ENCODE peak calls at places on chromosomes 3 and 15, in eight cellular contexts. L is HCT116, P is upper lobe of left lung, D is heart left ventricle, H is right lobe of liver, R is gastrocnemius medialis, J is IMR-90, C is body of pancreas. A is an unnamed sample.

GRCh38 chr3:189349772-189350171 is 178.0 kb downstream of the TPRG1 start:
- ATAC-seq in R (no peak), H (no peak), P (no peak), D (no peak), J (no peak), C (no peak), L (no peak), A (no peak)

GRCh38 chr15:100570735-100571363 is 31.1 kb downstream of the LINS1 start:
- ATAC-seq in H (no peak), J (no peak), P (no peak), C (no peak), R (no peak), L (no peak), D (no peak), A (no peak)

GRCh38 chr15:64623347-64624024 is 151.9 kb downstream of the RBPMS2 start:
- ATAC-seq in H (no peak), D (no peak), R (no peak), L (no peak), J (no peak), C (no peak), P (no peak), A (no peak)

GRCh38 chr15:41116116-41116871 is at the start of gene INO80:
- ATAC-seq in H (peak; percentile 93), D (peak; percentile 96), P (peak; percentile 98), J (peak; percentile 93), R (peak; percentile 93), C (peak; percentile 96), L (peak; percentile 84), A (peak; percentile 95)

GRCh38 chr3:2303567-2303966 is 204.9 kb downstream of the CNTN4 start:
- ATAC-seq in C (no peak), D (peak; percentile 33), P (no peak), J (no peak), H (no peak), L (no peak), R (no peak), A (no peak)

GRCh38 chr3:108305484-108306172 is 9.3 kb downstream of the HHLA2 start:
- ATAC-seq in D (peak; percentile 70), R (peak; percentile 44), H (peak; percentile 97), L (peak; percentile 97), P (peak; percentile 78), C (peak; percentile 97), J (no peak), A (no peak)

GRCh38 chr15:77538011-77538410 is 94.7 kb downstream of the LINGO1 start:
- ATAC-seq in J (no peak), D (no peak), R (no peak), H (no peak), P (no peak), C (no peak), L (no peak), A (no peak)

GRCh38 chr3:45267097-45267496 is 41.0 kb upstream of the TMEM158 start:
- ATAC-seq in L (no peak), J (no peak), P (no peak), R (no peak), H (no peak), D (no peak), C (no peak), A (no peak)

GRCh38 chr3:170128977-170129431 is 52.5 kb downstream of the PHC3 start:
- ATAC-seq in D (peak; percentile 58), P (no peak), H (peak; percentile 44), L (peak; percentile 52), C (no peak), R (no peak), J (peak; percentile 75), A (no peak)

GRCh38 chr3:28267984-28268849 is 26.8 kb downstream of the CMC1 start:
- ATAC-seq in D (peak; percentile 59), C (peak; percentile 60), J (no peak), P (no peak), R (peak; percentile 80), L (peak; percentile 65), H (peak; percentile 93), A (no peak)

GRCh38 chr3:127452321-127452821 is 138.2 kb downstream of the TPRA1 start:
- ATAC-seq in D (no peak), P (no peak), J (no peak), C (no peak), R (no peak), H (no peak), L (no peak), A (no peak)

GRCh38 chr15:82414536-82415191 is 15.0 kb upstream of the GOLGA6L9 start:
- ATAC-seq in R (no peak), L (no peak), H (peak; percentile 93), J (peak; percentile 83), C (peak; percentile 89), D (no peak), P (no peak), A (no peak)

GRCh38 chr15:75008249-75009017 is 13.1 kb downstream of the SCAMP5 start:
- ATAC-seq in R (no peak), D (no peak), C (no peak), J (no peak), H (no peak), P (no peak), L (no peak), A (no peak)

GRCh38 chr3:190615607-190616006 is 101.7 kb downstream of the IL1RAP start:
- ATAC-seq in H (peak; percentile 20), L (no peak), D (no peak), P (no peak), J (no peak), C (no peak), R (no peak), A (no peak)
- H3K27ac ChIP-seq in H (peak overlapping the region; percentile 46), L (no peak overlapping the region), D (no peak overlapping the region), P (no peak overlapping the region), J (no peak overlapping the region), C (no peak overlapping the region), R (no peak overlapping the region), A (no peak overlapping the region)

GRCh38 chr15:56758770-56759449 is 25.6 kb upstream of the ZNF280D start:
- ATAC-seq in H (no peak), R (no peak), D (no peak), P (no peak), C (no peak), J (peak; percentile 87), L (no peak), A (no peak)
- TF ChIP-seq POLR2A in H (no peak), R (no peak), D (no peak), P (no peak), C (no peak), J (no peak), L (no peak), A (no peak)

GRCh38 chr3:33171580-33171979 is 47.0 kb downstream of the SUSD5 start:
- ATAC-seq in R (no peak), H (no peak), P (no peak), J (no peak), L (no peak), D (no peak), C (no peak), A (no peak)

GRCh38 chr3:33173672-33174071 is 44.9 kb downstream of the SUSD5 start:
- ATAC-seq in P (no peak), R (no peak), C (no peak), J (no peak), H (no peak), L (no peak), D (no peak), A (no peak)

GRCh38 chr3:33173103-33173502 is 45.5 kb downstream of the SUSD5 start:
- ATAC-seq in D (peak; percentile 95), J (no peak), C (no peak), H (no peak), L (no peak), P (no peak), R (no peak), A (no peak)

GRCh38 chr3:33174095-33174494 is 44.5 kb downstream of the SUSD5 start:
- ATAC-seq in D (no peak), R (no peak), P (no peak), J (no peak), H (no peak), L (no peak), C (no peak), A (no peak)

GRCh38 chr3:33174711-33175409 is 43.8 kb downstream of the SUSD5 start:
- ATAC-seq in L (no peak), C (no peak), J (no peak), R (no peak), H (no peak), D (no peak), P (no peak), A (no peak)
- H3K27ac ChIP-seq in L (no peak overlapping the region), C (no peak overlapping the region), J (no peak overlapping the region), R (no peak overlapping the region), H (no peak overlapping the region), D (no peak overlapping the region), P (no peak overlapping the region), A (no peak overlapping the region)

DNA sequence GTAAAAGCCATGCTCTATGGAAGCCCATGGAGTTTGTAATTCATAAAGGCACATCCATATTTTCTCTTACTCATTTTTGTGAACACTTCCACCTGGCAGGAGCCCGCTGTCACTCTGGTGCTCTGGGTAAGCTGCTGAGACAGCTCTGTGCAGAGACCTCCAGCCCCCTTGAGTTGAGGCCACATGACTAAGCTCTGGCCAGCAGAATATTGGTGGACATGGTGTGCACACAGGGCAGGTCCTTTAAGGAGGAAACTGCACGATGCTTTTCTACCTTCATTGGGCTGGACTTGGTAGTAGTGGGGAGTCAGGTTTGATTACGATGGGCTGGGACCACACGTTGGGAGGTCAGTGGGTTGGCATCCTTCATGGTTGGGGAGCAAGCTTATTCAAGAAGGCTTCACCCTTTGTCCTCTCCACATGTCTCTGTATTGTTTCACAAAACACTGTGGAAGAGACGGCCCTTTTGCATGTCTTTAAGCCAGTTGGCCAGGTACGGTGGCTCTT is 29.0 kb downstream of the CCNB2 start:
- ATAC-seq in J (no peak), P (no peak), H (no peak), R (no peak), L (no peak), C (no peak), D (no peak), A (no peak)
- TF ChIP-seq POLR2A in J (no peak), P (no peak), H (no peak), R (no peak), L (no peak), C (no peak), D (no peak), A (no peak)

GRCh38 chr3:18740631-18741583 is 315.8 kb upstream of the SATB1 start:
- ATAC-seq in J (no peak), D (no peak), L (no peak), P (no peak), C (peak; percentile 12), H (peak; percentile 48), R (no peak), A (no peak)

GRCh38 chr3:18744472-18744871 is 319.3 kb upstream of the SATB1 start:
- ATAC-seq in P (no peak), R (no peak), H (no peak), J (no peak), D (no peak), L (no peak), C (no peak), A (no peak)

GRCh38 chr3:18743761-18744160 is 318.6 kb upstream of the SATB1 start:
- ATAC-seq in D (no peak), L (no peak), P (no peak), J (no peak), H (no peak), C (no peak), R (no peak), A (no peak)

GRCh38 chr3:18747383-18747782 is 322.2 kb upstream of the SATB1 start:
- ATAC-seq in H (peak; percentile 54), C (no peak), D (no peak), P (no peak), R (no peak), L (no peak), J (no peak), A (no peak)

GRCh38 chr3:18745472-18745871 is 320.3 kb upstream of the SATB1 start:
- ATAC-seq in R (no peak), P (peak; percentile 77), H (peak; percentile 55), D (peak; percentile 61), C (no peak), L (no peak), J (no peak), A (no peak)
- H3K27ac ChIP-seq in R (no peak overlapping the region), P (peak overlapping the region; percentile 13), H (no peak overlapping the region), D (no peak overlapping the region), C (no peak overlapping the region), L (no peak overlapping the region), J (no peak overlapping the region), A (no peak overlapping the region)

A was measured in gastroesophageal sphincter.